ENCODE peak calls at places on chromosomes 12 and 14, in eight cellular contexts. Z is mucosa of descending colon; D is NB4; X is breast epithelium; U is lung; H is AG09309; B is Jurkat, Clone E6-1; A is stomach. O is an unnamed sample.

GRCh38 chr12:119334459-119335170 is at the start of gene CCDC60:
- DNase-seq in Z (peak), D (no peak), X (no peak), U (peak), H (no peak), B (no peak), A (peak), O (no peak)

GRCh38 chr12:106919910-106920544 is 35.7 kb upstream of the TMEM263 start:
- DNase-seq in Z (peak), D (peak), X (no peak), U (no peak), H (peak), B (peak), A (no peak), O (peak)

GRCh38 chr12:34291426-34291901 is 269.2 kb downstream of the ALG10 start:
- DNase-seq in Z (no peak), D (no peak), X (no peak), U (no peak), H (no peak), B (no peak), A (no peak), O (no peak)

GRCh38 chr12:49200882-49201594 is 12.2 kb upstream of the TUBA1A start:
- DNase-seq in Z (no peak), D (peak), X (no peak), U (no peak), H (peak), B (peak), A (no peak), O (peak)

GRCh38 chr12:131002271-131002670 is 48.6 kb downstream of the ADGRD1 start:
- DNase-seq in Z (no peak), D (no peak), X (no peak), U (no peak), H (no peak), B (no peak), A (no peak), O (no peak)

GRCh38 chr12:42780671-42781070 is 191.1 kb upstream of the PRICKLE1 start:
- DNase-seq in Z (no peak), D (no peak), X (no peak), U (no peak), H (no peak), B (no peak), A (no peak), O (no peak)

GRCh38 chr12:91355150-91356006 is 172.8 kb upstream of the DCN start:
- DNase-seq in Z (peak), D (peak), X (peak), U (peak), H (no peak), B (peak), A (peak), O (peak)

GRCh38 chr12:93002278-93003054 is 73.4 kb upstream of the EEA1 start:
- DNase-seq in Z (no peak), D (no peak), X (no peak), U (no peak), H (peak), B (no peak), A (no peak), O (no peak)

GRCh38 chr12:7460375-7461259 is 16.7 kb upstream of the CD163L1 start:
- DNase-seq in Z (peak), D (peak), X (no peak), U (no peak), H (no peak), B (peak), A (peak), O (peak)

GRCh38 chr12:130044991-130045621 is 117.2 kb upstream of the FZD10 start:
- DNase-seq in Z (no peak), D (peak), X (no peak), U (no peak), H (no peak), B (no peak), A (no peak), O (no peak)

GRCh38 chr14:80164991-80165390 is 46.3 kb downstream of the DIO2 start:
- DNase-seq in Z (no peak), D (no peak), X (no peak), U (no peak), H (no peak), B (no peak), A (no peak), O (no peak)

GRCh38 chr14:49861923-49862673 is 9.5 kb upstream of the NEMF start:
- DNase-seq in Z (peak), D (peak), X (peak), U (peak), H (peak), B (peak), A (peak), O (peak)

GRCh38 chr14:50047274-50047676 is 69.1 kb downstream of the VCPKMT start:
- DNase-seq in Z (peak), D (peak), X (no peak), U (no peak), H (no peak), B (no peak), A (peak), O (peak)

GRCh38 chr12:84757978-84758377 is 154.6 kb downstream of the SLC6A15 start:
- DNase-seq in Z (no peak), D (peak), X (no peak), U (no peak), H (peak), B (no peak), A (no peak), O (no peak)

GRCh38 chr14:75431827-75432226 is 4.0 kb downstream of the JDP2 start:
- DNase-seq in Z (no peak), D (no peak), X (no peak), U (no peak), H (no peak), B (no peak), A (no peak), O (no peak)

GRCh38 chr12:25546318-25546717 is 6.8 kb downstream of the LMNTD1 start:
- DNase-seq in Z (no peak), D (no peak), X (no peak), U (no peak), H (no peak), B (no peak), A (no peak), O (no peak)

GRCh38 chr14:64232944-64233343 is 61.2 kb downstream of the ESR2 start:
- DNase-seq in Z (no peak), D (no peak), X (no peak), U (no peak), H (no peak), B (no peak), A (no peak), O (no peak)

GRCh38 chr12:101828463-101829196 is 2.1 kb downstream of the GNPTAB start:
- DNase-seq in Z (no peak), D (no peak), X (no peak), U (no peak), H (no peak), B (peak), A (no peak), O (no peak)

GRCh38 chr14:76133103-76133502 is 18.6 kb upstream of the GPATCH2L start:
- DNase-seq in Z (no peak), D (peak), X (no peak), U (no peak), H (no peak), B (peak), A (no peak), O (no peak)

GRCh38 chr12:121443193-121443829 is 43.4 kb downstream of the RNF34 start:
- DNase-seq in Z (peak), D (peak), X (peak), U (peak), H (no peak), B (peak), A (peak), O (peak)

GRCh38 chr12:18221726-18222125 is 39.6 kb upstream of the PIK3C2G start:
- DNase-seq in Z (no peak), D (no peak), X (no peak), U (no peak), H (no peak), B (no peak), A (no peak), O (no peak)

GRCh38 chr14:102210421-102211042 is 70.8 kb downstream of the WDR20 start:
- DNase-seq in Z (no peak), D (peak), X (no peak), U (no peak), H (no peak), B (no peak), A (no peak), O (no peak)

GRCh38 chr12:82527165-82527780 is 159.4 kb upstream of the TMTC2 start:
- DNase-seq in Z (peak), D (peak), X (no peak), U (no peak), H (peak), B (peak), A (no peak), O (peak)

GRCh38 chr14:106681161-106681955 is 1155.0 kb downstream of the TMEM121 start:
- DNase-seq in Z (no peak), D (no peak), X (no peak), U (no peak), H (no peak), B (no peak), A (no peak), O (no peak)

GRCh38 chr14:90419200-90419599 is 22.4 kb downstream of the CALM1 start:
- DNase-seq in Z (peak), D (no peak), X (peak), U (peak), H (peak), B (no peak), A (peak), O (peak)

GRCh38 chr14:82913396-82913795 is 1379.7 kb upstream of the SEL1L start:
- DNase-seq in Z (no peak), D (no peak), X (no peak), U (no peak), H (no peak), B (no peak), A (no peak), O (no peak)

GRCh38 chr14:96727980-96728717 is 69.0 kb upstream of the VRK1 start:
- DNase-seq in Z (no peak), D (no peak), X (no peak), U (no peak), H (no peak), B (no peak), A (no peak), O (no peak)

GRCh38 chr14:31449136-31449535 is 8.2 kb downstream of the DTD2 start:
- DNase-seq in Z (no peak), D (no peak), X (no peak), U (no peak), H (no peak), B (no peak), A (no peak), O (no peak)

GRCh38 chr14:31445703-31446102 is 11.6 kb downstream of the DTD2 start:
- DNase-seq in Z (no peak), D (no peak), X (no peak), U (no peak), H (no peak), B (no peak), A (no peak), O (no peak)

DNA sequence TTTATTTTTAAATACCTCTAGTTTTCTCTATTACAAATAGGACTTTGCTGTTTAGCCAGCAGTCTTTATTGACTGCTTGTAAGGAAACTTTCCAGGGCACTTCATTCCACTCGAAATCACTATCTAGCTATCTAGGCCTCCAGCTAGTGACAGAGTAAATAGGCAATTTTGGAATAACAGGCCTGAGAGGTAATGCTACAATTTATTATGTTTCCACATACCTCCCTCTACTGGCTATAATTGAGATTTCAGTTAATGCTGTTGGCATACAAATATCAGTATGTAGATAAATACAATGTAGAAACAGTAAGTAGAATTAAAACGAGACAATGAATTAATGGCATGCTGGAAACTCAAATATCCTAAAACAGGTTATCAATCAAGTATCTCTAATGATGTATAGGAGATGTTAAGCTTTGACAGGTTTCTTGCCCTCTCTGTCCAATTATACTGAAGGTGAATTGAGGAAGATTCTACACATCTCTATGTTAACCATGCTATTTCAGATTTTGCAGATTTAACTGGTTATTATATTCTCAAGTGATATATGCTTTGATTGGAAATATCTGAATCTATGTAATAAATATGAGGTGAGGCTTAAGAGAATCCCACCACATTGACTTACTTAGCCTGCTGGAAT is 7.2 kb downstream of the DTD2 start:
- DNase-seq in Z (no peak), D (peak), X (no peak), U (no peak), H (no peak), B (peak), A (no peak), O (peak)
- H3K4me3 ChIP-seq in Z (no peak), D (no peak), X (no peak), U (no peak), H (no peak), B (no peak), A (no peak), O (no peak)

GRCh38 chr12:68638721-68639395 is 28.2 kb downstream of the RAP1B start:
- DNase-seq in Z (no peak), D (no peak), X (no peak), U (no peak), H (no peak), B (no peak), A (no peak), O (no peak)

GRCh38 chr12:68641138-68641537 is 30.4 kb downstream of the RAP1B start:
- DNase-seq in Z (peak), D (no peak), X (no peak), U (no peak), H (no peak), B (no peak), A (no peak), O (no peak)

GRCh38 chr12:68636268-68636667 is 25.6 kb downstream of the RAP1B start:
- DNase-seq in Z (no peak), D (peak), X (no peak), U (no peak), H (peak), B (no peak), A (no peak), O (no peak)

GRCh38 chr12:68639396-68639767 is 28.7 kb downstream of the RAP1B start:
- DNase-seq in Z (no peak), D (no peak), X (no peak), U (no peak), H (no peak), B (no peak), A (no peak), O (no peak)

GRCh38 chr12:68638171-68638570 is 27.5 kb downstream of the RAP1B start:
- DNase-seq in Z (no peak), D (no peak), X (no peak), U (no peak), H (no peak), B (no peak), A (no peak), O (no peak)
- H3K4me3 ChIP-seq in Z (no peak), D (no peak), X (no peak), U (no peak), H (no peak), B (no peak), A (no peak), O (no peak)

GRCh38 chr12:65894127-65894526 is 69.8 kb downstream of the HMGA2 start:
- DNase-seq in Z (no peak), D (no peak), X (no peak), U (no peak), H (no peak), B (no peak), A (no peak), O (no peak)
- H3K4me3 ChIP-seq in Z (no peak), D (no peak), X (no peak), U (no peak), H (no peak), B (no peak), A (no peak), O (no peak)

GRCh38 chr12:29023436-29024076 is 125.5 kb upstream of the FAR2 start:
- DNase-seq in Z (no peak), D (no peak), X (no peak), U (no peak), H (no peak), B (no peak), A (no peak), O (no peak)

GRCh38 chr12:29024117-29024516 is 125.0 kb upstream of the FAR2 start:
- DNase-seq in Z (no peak), D (no peak), X (no peak), U (no peak), H (no peak), B (no peak), A (no peak), O (peak)

GRCh38 chr12:29030006-29030405 is 119.1 kb upstream of the FAR2 start:
- DNase-seq in Z (no peak), D (no peak), X (no peak), U (no peak), H (no peak), B (no peak), A (no peak), O (no peak)

GRCh38 chr12:29026419-29026818 is 122.7 kb upstream of the FAR2 start:
- DNase-seq in Z (no peak), D (no peak), X (no peak), U (no peak), H (no peak), B (peak), A (no peak), O (no peak)

DNA sequence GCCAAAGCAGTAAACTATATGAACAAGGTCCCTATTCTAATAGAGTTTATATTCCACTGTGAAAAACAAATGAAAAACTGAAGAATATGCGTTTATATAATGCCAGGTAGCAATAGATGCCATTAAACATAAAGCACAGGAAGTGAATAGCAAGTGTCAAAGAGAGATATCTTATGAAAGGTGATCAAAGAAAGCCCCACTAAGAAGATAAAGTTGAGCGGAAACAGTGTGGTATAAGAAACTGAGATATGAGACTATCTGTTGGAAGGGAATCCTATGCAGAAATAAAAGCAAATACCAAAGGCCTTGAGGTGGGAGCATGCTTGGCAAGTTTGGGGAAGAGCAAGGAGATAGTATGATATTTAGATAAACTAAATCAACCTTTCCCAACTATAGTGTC is 123.1 kb upstream of the FAR2 start:
- DNase-seq in Z (no peak), D (no peak), X (no peak), U (no peak), H (no peak), B (peak), A (no peak), O (no peak)
- H3K4me3 ChIP-seq in Z (no peak), D (no peak), X (no peak), U (no peak), H (no peak), B (no peak), A (no peak), O (no peak)

GRCh38 chr12:27335364-27336145 is 2.9 kb downstream of the BMAL2 start:
- DNase-seq in Z (no peak), D (no peak), X (no peak), U (no peak), H (no peak), B (no peak), A (no peak), O (no peak)

GRCh38 chr12:27333311-27334009 is 824 bp downstream of the BMAL2 start:
- DNase-seq in Z (peak), D (peak), X (no peak), U (no peak), H (no peak), B (peak), A (peak), O (peak)

GRCh38 chr12:27332407-27333310 is at the start of gene BMAL2:
- DNase-seq in Z (peak), D (peak), X (no peak), U (no peak), H (no peak), B (peak), A (peak), O (peak)

GRCh38 chr12:27334721-27335082 is 2.1 kb downstream of the BMAL2 start:
- DNase-seq in Z (no peak), D (no peak), X (no peak), U (no peak), H (no peak), B (no peak), A (no peak), O (no peak)

DNA sequence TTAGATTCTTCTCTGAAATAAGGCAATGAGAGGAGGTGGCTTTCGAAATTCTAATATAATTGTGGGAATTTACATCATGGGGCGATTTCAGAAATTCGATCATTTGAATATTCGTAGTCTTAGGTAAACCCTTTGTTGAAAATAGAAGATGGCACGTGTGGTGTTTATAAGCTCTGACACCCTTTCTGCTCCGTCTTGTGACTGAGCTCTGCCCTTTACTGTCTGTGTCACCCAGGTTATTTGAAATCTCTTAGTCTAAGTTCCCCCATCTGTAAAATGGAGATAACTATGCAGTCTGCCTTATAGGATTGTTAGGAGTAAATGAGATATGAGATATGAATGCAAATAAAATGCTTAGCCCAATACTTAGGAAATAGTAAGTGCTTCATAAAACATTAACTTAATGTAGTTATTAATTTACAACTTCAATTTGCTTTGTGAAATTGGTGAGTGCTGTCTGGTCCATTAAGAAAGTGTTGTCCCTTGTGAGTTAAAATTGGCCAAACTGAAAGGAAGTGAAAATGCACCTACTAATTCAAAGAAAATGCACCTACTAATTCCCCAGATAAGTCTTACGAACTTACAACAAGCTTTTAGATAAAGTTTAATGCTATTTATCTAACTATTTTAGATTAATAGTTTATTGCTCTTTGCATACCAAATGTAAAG is 1.6 kb downstream of the BMAL2 start:
- DNase-seq in Z (no peak), D (peak), X (no peak), U (no peak), H (no peak), B (no peak), A (no peak), O (peak)
- H3K4me3 ChIP-seq in Z (no peak), D (peak), X (no peak), U (no peak), H (no peak), B (peak), A (peak), O (no peak)

DNA sequence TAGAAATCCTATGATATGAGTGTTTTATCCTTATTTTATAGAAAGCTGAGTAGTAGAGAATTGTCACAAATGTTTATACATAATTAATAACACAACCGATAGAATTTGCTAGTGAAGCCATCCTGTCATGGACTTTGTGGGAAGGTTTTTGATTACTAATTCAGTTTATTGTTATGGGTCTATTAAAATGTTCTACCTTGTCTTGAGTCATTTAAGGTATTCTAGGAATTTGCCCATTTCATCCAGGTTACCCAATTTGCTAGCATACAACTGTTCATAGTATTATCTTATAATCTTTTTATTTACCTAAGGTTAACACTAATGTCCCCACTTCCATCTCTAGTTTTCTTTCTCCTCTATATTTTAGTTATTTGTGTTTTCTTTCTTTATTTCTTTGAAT is 553.1 kb upstream of the ATXN7L3B start:
- DNase-seq in Z (no peak), D (no peak), X (no peak), U (no peak), H (no peak), B (no peak), A (no peak), O (no peak)
- H3K4me3 ChIP-seq in Z (no peak), D (no peak), X (no peak), U (no peak), H (no peak), B (no peak), A (no peak), O (no peak)